ENCODE peak calls at places on chromosomes 7 and 10, in four cellular contexts. V, D, Q and P are unnamed samples.
A peak's percentile ranks its signal among the peaks of the same experiment; 100 is the strongest.

GRCh38 chr7:132097550-132098134 is 478.6 kb downstream of the PLXNA4 start:
- DNase-seq in Q (no peak), D (no peak), V (no peak), P (no peak)

GRCh38 chr10:60358282-60358681 is 31.4 kb downstream of the ANK3 start:
- DNase-seq in V (no peak), Q (peak; percentile 55), D (no peak), P (no peak)

GRCh38 chr7:41108821-41109220 is 594.1 kb downstream of the INHBA start:
- DNase-seq in D (no peak), Q (no peak), V (no peak), P (no peak)

GRCh38 chr10:95406651-95407280 is 116.0 kb upstream of the PDLIM1 start:
- DNase-seq in Q (no peak), V (no peak), D (no peak), P (no peak)

GRCh38 chr7:1058821-1059199 is 14.5 kb downstream of the GPR146 start:
- DNase-seq in Q (no peak), V (no peak), D (peak; percentile 38), P (no peak)

GRCh38 chr7:27242580-27243339 is at the start of gene EVX1:
- DNase-seq in V (no peak), Q (no peak), D (no peak), P (no peak)

GRCh38 chr7:142130282-142130681 is 18.8 kb downstream of the MGAM2 start:
- DNase-seq in D (no peak), V (no peak), Q (no peak), P (no peak)

GRCh38 chr10:35640951-35641429 is 1.1 kb downstream of the FZD8 start:
- DNase-seq in Q (no peak), D (no peak), V (peak; percentile 26), P (peak; percentile 32)

GRCh38 chr10:118501171-118501570 is 94.3 kb downstream of the PRLHR start:
- DNase-seq in Q (no peak), V (no peak), D (no peak), P (no peak)

GRCh38 chr10:22693371-22693784 is 21.0 kb downstream of the PIP4K2A start:
- DNase-seq in Q (no peak), V (no peak), D (peak; percentile 70), P (no peak)

GRCh38 chr7:19663816-19664531 is 44.9 kb downstream of the POLR1F start:
- DNase-seq in D (no peak), V (no peak), Q (peak; percentile 20), P (no peak)

GRCh38 chr7:157480651-157481050 is 143.8 kb downstream of the DNAJB6 start:
- DNase-seq in Q (no peak), D (no peak), V (no peak), P (no peak)

GRCh38 chr7:70727861-70728260 is 404.1 kb upstream of the GALNT17 start:
- DNase-seq in Q (no peak), V (no peak), D (no peak), P (no peak)

GRCh38 chr7:27693794-27694193 is 31.1 kb upstream of the HIBADH start:
- DNase-seq in D (no peak), V (no peak), Q (no peak), P (peak; percentile 78)

GRCh38 chr7:25073451-25073850 is 51.6 kb downstream of the CYCS start:
- DNase-seq in D (no peak), Q (no peak), V (no peak), P (peak; percentile 55)

DNA sequence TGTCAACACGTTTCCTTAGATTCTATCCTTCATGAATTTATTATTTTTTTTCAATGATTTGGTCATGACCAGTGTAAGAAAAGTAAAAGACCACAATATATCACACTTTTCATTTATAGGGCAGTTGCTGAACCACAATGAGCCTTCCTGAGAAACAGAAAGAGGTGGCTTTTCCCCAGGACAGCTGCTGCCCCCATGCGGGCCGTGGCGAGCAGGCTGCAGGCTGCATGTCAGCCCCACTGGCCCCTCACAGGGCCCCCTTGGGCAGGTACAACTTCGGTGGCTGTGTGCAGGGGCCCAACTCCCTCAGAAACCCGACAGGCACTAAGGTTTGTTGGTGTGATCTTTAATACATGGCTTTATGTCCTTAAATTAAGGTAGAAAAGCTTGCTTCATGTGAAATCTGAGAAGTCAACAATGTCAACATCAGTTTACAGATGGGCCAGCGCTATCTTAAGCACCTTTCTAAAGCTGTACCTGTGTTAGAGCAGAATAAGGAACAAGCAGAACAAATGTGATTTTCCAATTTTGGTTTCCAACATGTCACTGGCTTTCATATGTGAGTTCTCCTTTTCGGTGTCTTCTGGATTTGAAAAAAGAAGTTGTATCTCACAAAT is 10.6 kb downstream of the BEND7 start:
- DNase-seq in V (peak; percentile 44), Q (no peak), D (peak; percentile 68), P (no peak)
- TF ChIP-seq FOXK2 in V (no peak), Q (no peak), D (no peak), P (no peak)

DNA sequence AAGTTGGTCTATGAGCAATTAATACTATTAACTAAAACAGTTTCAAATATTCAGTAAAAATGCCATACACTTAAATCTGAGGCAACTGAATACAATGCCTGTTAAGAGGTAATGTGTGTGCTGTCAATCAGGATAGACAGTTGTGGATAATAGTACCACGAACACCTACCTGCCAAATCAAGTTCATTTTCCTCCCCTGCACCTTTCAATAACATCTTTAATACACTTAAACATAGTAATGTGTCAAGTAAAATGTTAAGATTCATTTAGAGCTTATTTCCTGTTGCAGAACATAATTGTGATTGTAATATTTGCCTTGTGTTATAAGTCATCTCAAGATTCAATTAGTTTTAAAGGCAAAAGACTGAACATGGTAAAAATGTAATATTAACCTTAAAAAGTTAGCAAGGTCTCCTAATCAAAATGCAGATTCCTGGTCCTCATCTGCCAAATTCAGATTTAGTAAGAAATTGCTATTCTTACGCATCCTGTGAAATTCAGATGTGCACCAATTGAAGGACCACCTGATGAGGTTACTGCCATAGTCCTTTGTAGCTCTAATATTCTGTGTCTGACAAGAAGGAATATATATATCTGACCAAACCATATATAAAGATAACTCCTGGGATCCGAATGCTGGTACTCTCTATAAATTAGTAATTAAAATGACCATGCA is 37.1 kb downstream of the COL1A2 start:
- DNase-seq in V (no peak), Q (no peak), D (no peak), P (no peak)
- TF ChIP-seq FOXK2 in V (no peak), Q (no peak), D (no peak), P (no peak)

DNA sequence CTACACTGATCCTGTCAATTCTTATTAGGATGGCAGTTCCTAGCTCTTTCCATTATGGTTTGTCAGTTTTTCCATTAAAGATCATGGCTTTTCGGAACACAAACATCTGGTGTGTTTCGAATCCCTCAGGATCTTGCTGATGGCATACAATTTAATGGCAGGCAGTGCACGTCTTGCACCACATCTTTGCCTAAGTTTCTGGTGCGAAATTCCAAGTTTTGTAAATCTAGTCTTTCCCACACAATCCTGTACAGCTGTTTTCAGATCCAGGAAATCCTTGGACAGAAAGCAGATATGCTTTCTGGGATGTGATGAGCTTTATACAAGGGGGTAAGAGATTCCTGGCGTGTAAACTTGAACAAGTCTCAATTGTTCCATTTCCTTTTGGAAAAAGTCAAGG is 224.3 kb upstream of the PHYHIPL start:
- DNase-seq in V (no peak), D (no peak), Q (no peak), P (no peak)
- TF ChIP-seq FOXK2 in V (no peak), D (no peak), Q (no peak), P (no peak)

GRCh38 chr7:135733603-135734342 is 5.8 kb upstream of the SLC13A4 start:
- DNase-seq in D (no peak), V (no peak), Q (no peak), P (no peak)
- TF ChIP-seq FOXK2 in D (no peak), V (no peak), Q (no peak), P (no peak)

DNA sequence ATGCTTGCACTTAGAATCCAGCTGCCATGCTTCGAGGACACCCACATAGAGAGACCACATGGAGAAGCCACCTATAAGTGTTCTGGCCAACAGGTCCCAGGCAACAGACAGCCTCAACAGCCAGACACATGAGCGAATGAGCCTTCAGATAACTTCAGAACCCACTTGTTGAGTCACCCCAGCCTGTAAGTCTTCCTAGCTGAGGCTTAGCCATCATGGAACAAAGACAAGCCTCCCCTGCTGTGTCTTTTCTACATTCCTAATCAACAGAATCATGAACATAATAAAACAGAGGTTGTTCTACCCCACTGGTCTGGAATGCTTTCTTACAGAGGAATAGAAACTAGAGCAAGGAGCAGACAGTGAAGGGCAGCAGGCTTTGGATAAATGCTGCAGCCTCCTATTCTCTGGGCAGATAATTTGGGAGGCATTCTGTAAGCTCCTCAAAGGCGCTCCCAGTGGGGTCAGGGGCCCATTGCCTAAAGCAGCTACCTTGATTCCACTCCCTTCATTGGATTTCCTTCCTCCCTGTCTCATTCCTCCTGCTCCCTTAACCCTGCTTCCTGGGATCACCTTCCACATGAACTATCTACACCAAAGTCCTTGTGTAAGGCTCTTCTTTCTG is 4.6 kb downstream of the TLL2 start:
- DNase-seq in Q (no peak), V (no peak), D (no peak), P (no peak)
- TF ChIP-seq FOXK2 in Q (no peak), V (no peak), D (no peak), P (no peak)

DNA sequence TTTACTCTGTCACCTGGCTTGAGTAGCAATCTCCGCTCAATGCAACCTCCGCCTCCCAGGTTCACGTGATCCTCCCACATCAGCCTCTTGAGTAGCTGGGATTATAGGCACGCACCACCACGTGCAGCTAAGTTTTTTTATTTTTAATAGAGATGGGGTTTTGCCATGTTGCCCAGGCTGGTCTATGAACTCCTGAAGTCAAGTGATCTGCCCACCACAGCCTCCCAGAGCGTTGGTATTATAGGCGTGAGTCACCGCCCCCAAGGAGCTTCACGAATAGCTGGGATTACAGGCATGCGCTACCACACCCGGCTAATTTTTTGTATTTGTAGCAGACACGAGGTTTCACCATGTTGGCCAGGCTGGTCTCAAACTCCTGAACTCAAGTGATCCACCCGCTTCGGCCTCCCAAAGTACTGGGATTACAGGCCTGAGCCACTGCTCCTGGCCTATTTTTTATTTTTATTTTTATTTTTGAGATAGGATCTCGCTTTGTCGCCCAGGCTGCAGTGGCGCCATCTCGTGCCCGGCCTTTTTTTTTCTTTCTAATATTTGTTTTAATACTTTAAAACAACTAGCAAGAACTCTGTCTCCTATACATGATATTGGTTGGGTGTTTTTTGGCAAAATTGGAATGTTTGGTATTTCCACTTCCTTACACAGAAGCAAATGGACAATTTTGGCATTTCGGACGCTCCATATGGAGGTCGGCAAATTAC is 1.1 kb downstream of the EFCAB10 start:
- DNase-seq in Q (no peak), V (no peak), D (no peak), P (no peak)
- TF ChIP-seq FOXK2 in Q (no peak), V (no peak), D (no peak), P (no peak)

GRCh38 chr10:122053314-122053713 is 64.4 kb downstream of the TACC2 start:
- DNase-seq in V (no peak), Q (no peak), D (no peak), P (no peak)

GRCh38 chr10:122056431-122057094 is 67.6 kb downstream of the TACC2 start:
- DNase-seq in D (no peak), Q (no peak), V (no peak), P (peak; percentile 85)

GRCh38 chr10:122055252-122055651 is 66.3 kb downstream of the TACC2 start:
- DNase-seq in V (no peak), Q (no peak), D (no peak), P (peak; percentile 49)

GRCh38 chr10:122052702-122053101 is 63.7 kb downstream of the TACC2 start:
- DNase-seq in Q (no peak), D (no peak), V (no peak), P (no peak)

GRCh38 chr10:122054046-122055025 is 65.4 kb downstream of the TACC2 start:
- DNase-seq in Q (no peak), V (peak; percentile 69), D (peak; percentile 40), P (peak; percentile 84)
- TF ChIP-seq FOXK2 in Q (no peak), V (no peak), D (no peak), P (no peak)

GRCh38 chr10:70847666-70848360 is 32.1 kb downstream of the SGPL1 start:
- DNase-seq in Q (no peak), D (no peak), V (no peak), P (no peak)
- TF ChIP-seq FOXK2 in Q (no peak), D (no peak), V (no peak), P (no peak)